ENCODE peak calls at places on chromosomes 5 and 9, in four cellular contexts. P is upper lobe of left lung, M is GM12878, T is stomach. C is an unnamed sample.

GRCh38 chr5:68478306-68479091 is 262.9 kb downstream of the PIK3R1 start:
- DNase-seq in T (no peak), P (no peak), M (no peak), C (no peak)

GRCh38 chr5:107954254-107954653 is 283.5 kb upstream of the EFNA5 start:
- DNase-seq in P (no peak), M (no peak), T (no peak), C (no peak)

GRCh38 chr5:32628049-32628803 is 42.9 kb downstream of the SUB1 start:
- DNase-seq in P (no peak), T (no peak), M (no peak), C (no peak)

GRCh38 chr9:105127863-105128220 is 116.6 kb upstream of the SLC44A1 start:
- DNase-seq in P (no peak), T (no peak), M (peak), C (no peak)

GRCh38 chr5:124124711-124125229 is 612.8 kb downstream of the CSNK1G3 start:
- DNase-seq in M (no peak), P (no peak), T (no peak), C (no peak)

GRCh38 chr9:38047301-38048251 is 21.5 kb downstream of the SHB start:
- DNase-seq in M (no peak), T (peak), P (peak), C (peak)

GRCh38 chr5:180600554-180601041 is 9.3 kb upstream of the SCGB3A1 start:
- DNase-seq in P (peak), M (no peak), T (peak), C (no peak)

GRCh38 chr5:36177715-36178556 is 26.0 kb downstream of the SKP2 start:
- DNase-seq in P (no peak), T (no peak), M (no peak), C (no peak)

GRCh38 chr5:36724429-36725332 is 118.3 kb downstream of the SLC1A3 start:
- DNase-seq in T (peak), P (peak), M (peak), C (no peak)

GRCh38 chr9:135921749-135922310 is 14.5 kb upstream of the CAMSAP1 start:
- DNase-seq in P (no peak), T (no peak), M (no peak), C (no peak)

GRCh38 chr5:95626701-95627100 is 6.8 kb downstream of the GPR150 start:
- DNase-seq in T (no peak), P (no peak), M (no peak), C (no peak)

GRCh38 chr5:76111510-76112174 is 28.5 kb downstream of the SV2C start:
- DNase-seq in T (no peak), P (no peak), M (no peak), C (no peak)

GRCh38 chr5:72767289-72768010 is 49.0 kb upstream of the TNPO1 start:
- DNase-seq in P (no peak), T (no peak), M (no peak), C (peak)

GRCh38 chr9:129619787-129620668 is 873 bp downstream of the C9orf50 start:
- DNase-seq in M (no peak), P (no peak), T (no peak), C (no peak)

GRCh38 chr5:55917402-55918096 is 66.4 kb downstream of the IL31RA start:
- DNase-seq in M (no peak), P (no peak), T (no peak), C (no peak)

GRCh38 chr9:74742792-74743389 is 144.8 kb downstream of the TRPM6 start:
- DNase-seq in M (no peak), T (no peak), P (no peak), C (no peak)

GRCh38 chr9:132364068-132364467 is 9.3 kb upstream of the SETX start:
- DNase-seq in M (no peak), T (no peak), P (no peak), C (no peak)

GRCh38 chr9:126773004-126773607 is 31.7 kb upstream of the ZBTB43 start:
- DNase-seq in P (no peak), M (no peak), T (no peak), C (no peak)

GRCh38 chr9:10054456-10054855 is 558.3 kb downstream of the PTPRD start:
- DNase-seq in P (no peak), T (no peak), M (no peak), C (no peak)
- TF ChIP-seq POLR2AphosphoS5 in P (no peak), T (no peak), M (no peak), C (no peak)

DNA sequence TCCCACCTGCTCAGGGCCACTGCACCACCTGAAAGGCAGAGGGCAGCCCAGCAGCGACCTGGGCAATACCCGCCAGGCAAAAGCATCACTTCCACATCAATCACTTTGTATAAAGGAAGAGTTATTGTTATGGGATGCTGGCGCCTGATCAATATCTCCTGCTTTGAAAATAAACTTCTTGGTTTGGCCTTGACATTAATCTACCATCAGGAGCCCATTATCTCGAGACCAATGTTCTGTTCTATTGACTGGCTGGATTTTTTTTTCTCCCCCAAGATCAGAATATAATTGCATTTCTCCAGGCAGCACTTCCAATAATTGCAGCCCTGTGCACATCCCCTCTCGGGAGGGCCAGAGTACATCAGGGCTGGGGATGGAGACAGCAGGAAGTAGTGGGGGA is 44.4 kb upstream of the SAP30L start:
- DNase-seq in T (no peak), P (no peak), M (no peak), C (no peak)
- TF ChIP-seq POLR2A in T (no peak), P (no peak), M (no peak), C (no peak)

GRCh38 chr5:139383993-139384590 is 995 bp upstream of the SLC23A1 start:
- DNase-seq in P (no peak), M (no peak), T (no peak), C (peak)
- TF ChIP-seq POLR2AphosphoS5 in P (no peak), M (no peak), T (no peak), C (peak)

GRCh38 chr5:79990598-79991507 is at the start of gene MTX3:
- DNase-seq in P (peak), M (peak), T (peak), C (peak)
- TF ChIP-seq POLR2A in P (no peak), M (peak), T (no peak), C (no peak)

GRCh38 chr9:70080481-70081119 is 37.0 kb downstream of the MAMDC2 start:
- DNase-seq in P (no peak), M (no peak), T (no peak), C (no peak)
- TF ChIP-seq POLR2AphosphoS5 in P (no peak), M (no peak), T (no peak), C (peak)

DNA sequence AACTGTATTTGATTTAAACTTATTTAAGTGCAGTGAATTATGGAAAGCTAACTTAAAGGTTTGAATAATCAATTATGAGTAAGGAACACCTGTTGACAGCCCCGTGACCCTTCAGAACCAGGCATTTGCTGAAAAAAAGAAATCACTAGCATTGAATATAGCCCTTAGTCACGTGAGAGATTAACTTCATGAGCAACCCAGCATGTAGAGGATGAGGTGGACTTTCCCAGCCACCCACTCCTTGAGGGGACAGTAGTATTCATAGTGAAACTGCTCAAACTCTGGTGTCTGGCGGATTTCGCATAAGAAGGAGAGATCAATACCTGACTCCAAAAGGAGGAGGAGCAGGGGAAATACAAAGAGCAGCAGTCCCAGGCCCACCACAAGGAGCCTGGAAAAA is 184.8 kb upstream of the RASEF start:
- DNase-seq in P (no peak), T (no peak), M (peak), C (no peak)
- TF ChIP-seq POLR2A in P (no peak), T (no peak), M (no peak), C (no peak)

GRCh38 chr5:91296691-91297143 is 86.4 kb downstream of the ARRDC3 start:
- DNase-seq in T (peak), M (no peak), P (peak), C (no peak)
- TF ChIP-seq POLR2AphosphoS5 in T (no peak), M (no peak), P (peak), C (no peak)

DNA sequence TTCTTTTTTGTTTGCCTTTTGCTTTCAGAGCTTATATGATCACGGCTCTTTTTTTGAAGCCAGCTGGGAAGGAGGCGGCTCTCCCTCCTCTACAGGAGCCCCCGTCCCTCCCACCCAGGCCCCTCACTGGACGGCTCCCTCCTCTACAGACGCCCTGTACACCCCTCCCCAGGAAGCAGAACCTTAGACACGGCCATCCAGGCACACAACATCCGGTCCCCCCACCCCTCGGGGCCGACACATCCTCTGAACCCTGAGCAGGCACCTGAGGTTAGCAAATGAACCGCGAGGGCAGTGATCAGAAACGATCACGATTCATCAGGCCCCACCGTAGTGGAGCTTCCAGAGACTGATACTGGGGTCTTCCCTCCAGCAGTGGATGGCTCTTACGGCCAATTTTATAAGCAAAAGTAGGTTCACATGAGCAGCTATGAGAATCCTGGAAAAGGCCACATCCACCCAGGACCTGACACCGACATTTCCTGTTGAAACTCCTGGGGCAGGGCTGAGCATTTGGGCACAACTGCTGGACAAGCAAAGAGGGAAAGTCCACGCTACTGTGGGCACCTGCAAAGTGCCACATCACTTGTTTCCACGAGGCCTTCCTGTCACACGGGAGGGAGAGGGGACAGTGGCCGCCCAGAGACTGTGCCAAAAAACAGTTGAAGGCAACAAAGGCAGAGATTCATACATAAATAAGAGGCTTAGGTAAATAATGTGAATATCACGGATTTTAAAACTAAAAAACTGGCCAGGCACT is 78.9 kb downstream of the SEMA4D start:
- DNase-seq in P (no peak), M (no peak), T (no peak), C (no peak)
- TF ChIP-seq POLR2A in P (no peak), M (peak), T (no peak), C (no peak)